ENCODE peak calls at places on chromosomes 16 and 17, in six cellular contexts. F is GM03348; D is ascending aorta; U is mesendoderm; O is activated CD4-positive, alpha-beta T cell treated with anti-CD3 and anti-CD28 coated beads for 24 hours; T is activated CD4-positive, alpha-beta memory T cell treated with anti-CD3 and anti-CD28 coated beads for 36 hours. M is an unnamed sample.

GRCh38 chr16:407253-407652 is 5.6 kb downstream of the DECR2 start:
- DNase-seq in F (no peak), D (no peak), U (no peak), O (no peak), T (no peak), M (no peak)

GRCh38 chr16:4142268-4142667 is 26.0 kb upstream of the ADCY9 start:
- DNase-seq in F (no peak), D (no peak), U (no peak), O (no peak), T (peak), M (no peak)

GRCh38 chr16:53881371-53881770 is 177.4 kb downstream of the FTO start:
- DNase-seq in F (peak), D (no peak), U (peak), O (no peak), T (no peak), M (peak)

GRCh38 chr17:78844301-78845005 is 3.8 kb upstream of the USP36 start:
- DNase-seq in F (no peak), D (no peak), U (no peak), O (no peak), T (peak), M (peak)

GRCh38 chr16:15811778-15812750 is 44.8 kb downstream of the MYH11 start:
- DNase-seq in F (peak), D (peak), U (peak), O (no peak), T (no peak), M (peak)

GRCh38 chr16:75555213-75555706 is 792 bp downstream of the TMEM231 start:
- DNase-seq in F (peak), D (peak), U (peak), O (no peak), T (peak), M (peak)

GRCh38 chr17:81061027-81061426 is 26.1 kb downstream of the BAIAP2 start:
- DNase-seq in F (no peak), D (no peak), U (no peak), O (no peak), T (no peak), M (no peak)

GRCh38 chr16:53434436-53435065 is at the start of gene RBL2:
- DNase-seq in F (peak), D (peak), U (peak), O (peak), T (peak), M (peak)

GRCh38 chr17:2798679-2799078 is 2.4 kb downstream of the RAP1GAP2 start:
- DNase-seq in F (no peak), D (no peak), U (peak), O (no peak), T (no peak), M (no peak)

GRCh38 chr16:27429981-27430441 is 28.0 kb downstream of the IL21R start:
- DNase-seq in F (no peak), D (peak), U (no peak), O (no peak), T (peak), M (no peak)

GRCh38 chr16:54175169-54175551 is 111.4 kb downstream of the IRX3 start:
- DNase-seq in F (no peak), D (no peak), U (no peak), O (no peak), T (no peak), M (no peak)

GRCh38 chr17:1752425-1752941 is 9.4 kb upstream of the SERPINF1 start:
- DNase-seq in F (no peak), D (no peak), U (peak), O (no peak), T (no peak), M (no peak)

GRCh38 chr16:4615389-4616046 is 830 bp upstream of the UBALD1 start:
- DNase-seq in F (no peak), D (no peak), U (no peak), O (no peak), T (peak), M (no peak)

GRCh38 chr17:18033442-18034099 is 5.4 kb downstream of the ATPAF2 start:
- DNase-seq in F (peak), D (peak), U (peak), O (no peak), T (peak), M (peak)

GRCh38 chr17:77085916-77086432 is 54.8 kb upstream of the SEC14L1 start:
- DNase-seq in F (no peak), D (no peak), U (no peak), O (no peak), T (no peak), M (no peak)

GRCh38 chr17:41986634-41987033 is 20.0 kb downstream of the CNP start:
- DNase-seq in F (no peak), D (no peak), U (no peak), O (no peak), T (no peak), M (no peak)

GRCh38 chr16:30637952-30638351 is 12.8 kb upstream of the PRR14 start:
- DNase-seq in F (peak), D (no peak), U (peak), O (no peak), T (peak), M (peak)

GRCh38 chr17:17672453-17673368 is 8.5 kb upstream of the RAI1 start:
- DNase-seq in F (no peak), D (no peak), U (peak), O (no peak), T (no peak), M (no peak)

GRCh38 chr17:63433746-63434591 is 12.1 kb downstream of the CYB561 start:
- DNase-seq in F (peak), D (peak), U (no peak), O (no peak), T (no peak), M (peak)

GRCh38 chr17:10247806-10248334 is 49.5 kb upstream of the GAS7 start:
- DNase-seq in F (peak), D (peak), U (no peak), O (no peak), T (no peak), M (no peak)

GRCh38 chr16:1427473-1428461 is 3.1 kb upstream of the PERCC1 start:
- DNase-seq in F (no peak), D (no peak), U (no peak), O (no peak), T (no peak), M (no peak)

GRCh38 chr16:2783581-2784375 is 3.6 kb downstream of the PRSS33 start:
- DNase-seq in F (no peak), D (no peak), U (no peak), O (no peak), T (no peak), M (no peak)

GRCh38 chr16:49597796-49598195 is 224.2 kb downstream of the C16orf78 start:
- DNase-seq in F (no peak), D (peak), U (no peak), O (no peak), T (no peak), M (no peak)

GRCh38 chr17:37787055-37787720 is 42.3 kb upstream of the HNF1B start:
- DNase-seq in F (peak), D (no peak), U (no peak), O (no peak), T (no peak), M (no peak)

GRCh38 chr16:67161595-67162058 is 1.9 kb downstream of the FBXL8 start:
- DNase-seq in F (no peak), D (no peak), U (peak), O (no peak), T (no peak), M (no peak)

GRCh38 chr17:16106161-16106891 is 106.7 kb downstream of the TTC19 start:
- DNase-seq in F (peak), D (no peak), U (no peak), O (no peak), T (no peak), M (peak)

GRCh38 chr17:55660171-55660886 is 62.3 kb downstream of the TMEM100 start:
- DNase-seq in F (no peak), D (no peak), U (no peak), O (no peak), T (no peak), M (peak)

GRCh38 chr17:8826808-8827435 is 27.8 kb upstream of the MFSD6L start:
- DNase-seq in F (no peak), D (peak), U (no peak), O (no peak), T (no peak), M (no peak)

GRCh38 chr16:53433930-53434435 is 288 bp upstream of the RBL2 start:
- DNase-seq in F (no peak), D (no peak), U (peak), O (no peak), T (peak), M (peak)

GRCh38 chr17:45261577-45262515 is at the start of gene SPATA32:
- DNase-seq in F (peak), D (no peak), U (peak), O (peak), T (peak), M (no peak)